ENCODE peak calls at places on chromosomes 4 and X, in eight cellular contexts. Y, A, J, Q, Z, G, S and X are unnamed samples.
A peak's percentile ranks its signal among the peaks of the same experiment; 100 is the strongest.

GRCh38 chr4:183906736-183907651 is 1.9 kb downstream of the STOX2 start:
- DNase-seq in Y (no peak), A (no peak), J (peak; percentile 17), Q (no peak), Z (no peak), G (no peak), S (peak; percentile 72), X (no peak)

GRCh38 chrX:103530540-103530939 is 11.3 kb upstream of the RAB40A start:
- DNase-seq in Y (no peak), A (no peak), J (no peak), Q (no peak), Z (no peak), G (no peak), S (no peak), X (no peak)

GRCh38 chr4:47002593-47002992 is 9.2 kb upstream of the GABRA4 start:
- DNase-seq in Y (no peak), A (no peak), J (no peak), Q (no peak), Z (no peak), G (no peak), S (no peak), X (no peak)

GRCh38 chr4:8557151-8558076 is 22.8 kb upstream of the GPR78 start:
- DNase-seq in Y (no peak), A (no peak), J (no peak), Q (no peak), Z (no peak), G (no peak), S (no peak), X (no peak)

GRCh38 chrX:2589186-2590020 is 88.6 kb upstream of the DHRSX start:
- DNase-seq in Y (peak; percentile 21), A (no peak), J (no peak), Q (no peak), Z (no peak), G (no peak), S (no peak), X (no peak)

GRCh38 chr4:188971125-188971524 is 831.9 kb downstream of the TRIML1 start:
- DNase-seq in Y (no peak), A (no peak), J (no peak), Q (no peak), Z (no peak), G (peak; percentile 16), S (peak; percentile 9), X (no peak)

GRCh38 chrX:13064599-13065143 is 20.3 kb upstream of the FAM9C start:
- DNase-seq in Y (peak; percentile 45), A (no peak), J (no peak), Q (no peak), Z (no peak), G (peak; percentile 79), S (no peak), X (no peak)

GRCh38 chrX:102651242-102651967 is at the start of gene GPRASP1:
- DNase-seq in Y (peak; percentile 44), A (peak; percentile 52), J (peak; percentile 82), Q (peak; percentile 41), Z (peak; percentile 72), G (no peak), S (peak; percentile 72), X (peak; percentile 91)

GRCh38 chr4:2958446-2958845 is 4.8 kb downstream of the NOP14 start:
- DNase-seq in Y (no peak), A (no peak), J (no peak), Q (no peak), Z (no peak), G (no peak), S (no peak), X (no peak)

GRCh38 chr4:76758290-76758882 is 139.6 kb downstream of the SOWAHB start:
- DNase-seq in Y (peak; percentile 46), A (no peak), J (no peak), Q (no peak), Z (no peak), G (peak; percentile 45), S (peak; percentile 71), X (no peak)

GRCh38 chrX:143634701-143635442 is 1.0 kb downstream of the SLITRK4 start:
- DNase-seq in Y (no peak), A (no peak), J (no peak), Q (no peak), Z (no peak), G (no peak), S (no peak), X (no peak)

DNA sequence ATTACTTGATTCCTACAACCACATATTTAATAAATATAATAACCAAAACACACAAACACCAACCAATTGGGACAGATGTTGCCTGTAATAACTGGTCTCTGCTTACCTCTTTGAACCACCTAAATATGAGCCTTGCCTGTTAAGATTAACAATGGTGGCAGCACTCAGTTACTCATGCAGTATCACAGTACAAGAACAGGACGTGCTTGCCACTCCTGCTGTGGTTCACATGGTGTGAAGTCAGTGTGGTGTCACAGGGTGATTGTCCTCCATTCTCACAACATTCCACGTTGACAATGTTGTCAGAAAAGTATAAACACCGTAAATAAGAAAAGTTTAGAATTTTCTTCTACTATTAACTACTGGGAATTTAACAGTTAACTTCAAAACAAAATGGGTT is 365.0 kb downstream of the PPP3CA start:
- DNase-seq in Y (no peak), A (no peak), J (no peak), Q (no peak), Z (no peak), G (no peak), S (no peak), X (no peak)
- H3K27ac ChIP-seq in Y (no peak overlapping the region), A (no peak overlapping the region), J (no peak overlapping the region), Q (no peak overlapping the region), Z (no peak overlapping the region), G (no peak overlapping the region), S (no peak overlapping the region), X (no peak overlapping the region)

GRCh38 chrX:43817454-43817853 is 64.8 kb downstream of the MAOB start:
- DNase-seq in Y (no peak), A (no peak), J (no peak), Q (no peak), Z (no peak), G (no peak), S (no peak), X (no peak)

GRCh38 chrX:43815209-43815608 is 67.0 kb downstream of the MAOB start:
- DNase-seq in Y (no peak), A (no peak), J (no peak), Q (no peak), Z (no peak), G (no peak), S (no peak), X (no peak)

GRCh38 chrX:43809463-43809862 is 72.8 kb downstream of the MAOB start:
- DNase-seq in Y (peak; percentile 36), A (no peak), J (no peak), Q (no peak), Z (no peak), G (no peak), S (no peak), X (no peak)

GRCh38 chrX:43813319-43813718 is 68.9 kb downstream of the MAOB start:
- DNase-seq in Y (no peak), A (no peak), J (no peak), Q (no peak), Z (no peak), G (no peak), S (no peak), X (no peak)

DNA sequence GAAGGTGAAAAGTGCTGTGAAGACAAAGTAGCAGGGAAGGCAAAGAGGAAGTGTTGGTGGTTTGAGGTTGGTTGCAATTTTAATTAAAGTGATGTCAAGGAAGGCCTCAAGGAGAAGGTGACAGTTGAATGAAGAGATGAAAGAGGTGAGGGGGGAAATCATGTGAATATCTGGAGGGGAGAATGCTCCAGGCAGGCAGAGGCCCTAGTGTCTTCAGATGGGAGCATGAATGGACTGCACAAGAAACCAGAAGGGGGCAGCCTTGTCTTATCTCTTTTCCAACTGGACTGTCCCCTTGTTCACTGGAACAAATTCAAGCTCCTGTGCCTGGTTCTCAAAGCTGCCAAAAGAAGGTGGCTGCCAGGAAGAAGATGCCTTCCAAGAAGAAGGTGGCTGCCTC is 68.4 kb downstream of the MAOB start:
- DNase-seq in Y (no peak), A (no peak), J (no peak), Q (no peak), Z (no peak), G (peak; percentile 29), S (no peak), X (no peak)
- TF ChIP-seq CTCF in Y (no peak), A (no peak), J (no peak), Q (no peak), Z (no peak), G (no peak), S (peak; percentile 36), X (no peak)

GRCh38 chrX:5054852-5055251 is 1173.8 kb downstream of the NLGN4X start:
- DNase-seq in Y (no peak), A (no peak), J (no peak), Q (no peak), Z (no peak), G (no peak), S (no peak), X (no peak)

DNA sequence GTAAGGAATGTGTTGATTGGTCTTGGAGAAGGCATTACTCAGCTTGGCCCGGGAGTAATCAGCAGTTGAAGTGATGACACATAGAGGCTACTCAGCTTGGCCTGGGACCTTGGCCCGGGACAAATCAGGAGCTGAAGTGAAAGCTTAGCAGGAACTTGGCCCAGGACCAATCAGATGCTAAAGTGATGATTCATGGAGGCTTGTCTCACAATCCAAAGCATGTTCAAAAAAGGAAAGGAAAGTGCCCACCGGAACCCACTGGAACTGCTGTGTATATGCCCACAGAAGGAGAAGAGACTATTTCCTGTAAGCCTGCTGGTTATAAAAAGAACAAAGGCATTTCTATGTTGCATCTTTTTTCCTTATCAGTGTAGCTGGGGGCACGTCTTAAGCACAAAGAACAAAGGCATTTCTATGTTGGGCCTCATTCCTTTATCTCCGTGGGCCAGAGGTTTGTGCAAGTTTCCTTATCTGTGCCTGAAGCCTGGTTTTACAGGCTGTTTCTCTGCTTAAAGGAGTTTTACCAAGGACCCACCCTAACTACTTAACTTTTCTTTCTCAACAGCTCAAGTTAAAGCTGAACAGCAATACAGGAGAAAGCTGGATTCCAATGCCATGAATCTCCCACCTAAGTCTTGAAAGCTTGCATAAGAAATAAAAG is 1176.7 kb downstream of the NLGN4X start:
- DNase-seq in Y (peak; percentile 7), A (peak; percentile 13), J (no peak), Q (peak; percentile 68), Z (no peak), G (peak; percentile 71), S (no peak), X (no peak)
- TF ChIP-seq EP300 in Y (peak; percentile 14), A (no peak), J (no peak), Q (no peak), Z (no peak), G (no peak), S (no peak), X (no peak)

GRCh38 chr4:89305712-89306437 is 1.7 kb downstream of the GPRIN3 start:
- DNase-seq in Y (no peak), A (no peak), J (no peak), Q (peak; percentile 44), Z (no peak), G (peak; percentile 71), S (no peak), X (no peak)

GRCh38 chr4:89303177-89303576 is 4.4 kb downstream of the GPRIN3 start:
- DNase-seq in Y (no peak), A (peak; percentile 52), J (no peak), Q (peak; percentile 62), Z (no peak), G (peak; percentile 91), S (no peak), X (no peak)

GRCh38 chr4:89305028-89305427 is 2.6 kb downstream of the GPRIN3 start:
- DNase-seq in Y (no peak), A (no peak), J (no peak), Q (no peak), Z (no peak), G (peak; percentile 46), S (no peak), X (no peak)

GRCh38 chr4:89301902-89302301 is 5.7 kb downstream of the GPRIN3 start:
- DNase-seq in Y (no peak), A (no peak), J (no peak), Q (no peak), Z (no peak), G (no peak), S (no peak), X (no peak)

GRCh38 chr4:89303989-89304388 is 3.6 kb downstream of the GPRIN3 start:
- DNase-seq in Y (no peak), A (no peak), J (no peak), Q (no peak), Z (no peak), G (no peak), S (no peak), X (no peak)
- H3K27ac ChIP-seq in Y (no peak overlapping the region), A (peak overlapping the region; percentile 88), J (no peak overlapping the region), Q (no peak overlapping the region), Z (no peak overlapping the region), G (peak overlapping the region; percentile 88), S (no peak overlapping the region), X (no peak overlapping the region)